ENCODE peak calls at places on chromosomes 13 and 19, in eight cellular contexts. One of them, this sample, is unnamed.

GRCh38 chr19:36113895-36114762 is 546 bp downstream of the POLR2I start:
- DNase-seq in OCI-LY7: peak
- DNase-seq in neural progenitor cell: peak
- DNase-seq in GM23248: peak
- DNase-seq in SK-N-SH: peak
- DNase-seq in hepatocyte: peak
- DNase-seq in PC-3: peak
- DNase-seq in GM23338: peak
- DNase-seq in this sample: no peak

GRCh38 chr19:14544977-14545715 is 15.8 kb downstream of the TECR start:
- DNase-seq in OCI-LY7: no peak
- DNase-seq in neural progenitor cell: no peak
- DNase-seq in GM23248: no peak
- DNase-seq in SK-N-SH: no peak
- DNase-seq in hepatocyte: peak
- DNase-seq in PC-3: no peak
- DNase-seq in GM23338: no peak
- DNase-seq in this sample: no peak

GRCh38 chr19:20247016-20247683 is 80.1 kb downstream of the ZNF486 start:
- DNase-seq in OCI-LY7: peak
- DNase-seq in neural progenitor cell: peak
- DNase-seq in GM23248: peak
- DNase-seq in SK-N-SH: peak
- DNase-seq in hepatocyte: peak
- DNase-seq in PC-3: peak
- DNase-seq in GM23338: peak
- DNase-seq in this sample: no peak

GRCh38 chr19:34305221-34306058 is 51.1 kb downstream of the GARRE1 start:
- DNase-seq in OCI-LY7: no peak
- DNase-seq in neural progenitor cell: no peak
- DNase-seq in GM23248: no peak
- DNase-seq in SK-N-SH: no peak
- DNase-seq in hepatocyte: no peak
- DNase-seq in PC-3: no peak
- DNase-seq in GM23338: no peak
- DNase-seq in this sample: no peak

GRCh38 chr19:46428278-46429141 is at the start of gene PNMA8C:
- DNase-seq in OCI-LY7: peak
- DNase-seq in neural progenitor cell: peak
- DNase-seq in GM23248: peak
- DNase-seq in SK-N-SH: peak
- DNase-seq in hepatocyte: peak
- DNase-seq in PC-3: no peak
- DNase-seq in GM23338: peak
- DNase-seq in this sample: no peak

GRCh38 chr13:40626566-40626965 is 39.9 kb downstream of the FOXO1 start:
- DNase-seq in OCI-LY7: peak
- DNase-seq in neural progenitor cell: no peak
- DNase-seq in GM23248: no peak
- DNase-seq in SK-N-SH: no peak
- DNase-seq in hepatocyte: no peak
- DNase-seq in PC-3: no peak
- DNase-seq in GM23338: no peak
- DNase-seq in this sample: no peak

GRCh38 chr13:102658678-102659077 is 36.2 kb downstream of the METTL21C start:
- DNase-seq in OCI-LY7: no peak
- DNase-seq in neural progenitor cell: no peak
- DNase-seq in GM23248: peak
- DNase-seq in SK-N-SH: no peak
- DNase-seq in hepatocyte: no peak
- DNase-seq in PC-3: no peak
- DNase-seq in GM23338: no peak
- DNase-seq in this sample: no peak

GRCh38 chr19:19171821-19172532 is 1.9 kb upstream of the MEF2B start:
- DNase-seq in OCI-LY7: peak
- DNase-seq in neural progenitor cell: no peak
- DNase-seq in GM23248: peak
- DNase-seq in SK-N-SH: no peak
- DNase-seq in hepatocyte: peak
- DNase-seq in PC-3: no peak
- DNase-seq in GM23338: peak
- DNase-seq in this sample: no peak

GRCh38 chr19:47494729-47495128 is 10.7 kb upstream of the KPTN start:
- DNase-seq in OCI-LY7: no peak
- DNase-seq in neural progenitor cell: no peak
- DNase-seq in GM23248: no peak
- DNase-seq in SK-N-SH: peak
- DNase-seq in hepatocyte: no peak
- DNase-seq in PC-3: no peak
- DNase-seq in GM23338: no peak
- DNase-seq in this sample: no peak

GRCh38 chr19:1183543-1184172 is 9.6 kb upstream of the SBNO2 start:
- DNase-seq in OCI-LY7: no peak
- DNase-seq in neural progenitor cell: no peak
- DNase-seq in GM23248: no peak
- DNase-seq in SK-N-SH: peak
- DNase-seq in hepatocyte: peak
- DNase-seq in PC-3: peak
- DNase-seq in GM23338: no peak
- DNase-seq in this sample: no peak

GRCh38 chr13:86585826-86586225 is 786.6 kb upstream of the SLITRK6 start:
- DNase-seq in OCI-LY7: no peak
- DNase-seq in neural progenitor cell: no peak
- DNase-seq in GM23248: peak
- DNase-seq in SK-N-SH: no peak
- DNase-seq in hepatocyte: peak
- DNase-seq in PC-3: peak
- DNase-seq in GM23338: no peak
- DNase-seq in this sample: no peak

GRCh38 chr19:46984077-46985010 is 35.3 kb upstream of the NPAS1 start:
- DNase-seq in OCI-LY7: no peak
- DNase-seq in neural progenitor cell: no peak
- DNase-seq in GM23248: peak
- DNase-seq in SK-N-SH: peak
- DNase-seq in hepatocyte: peak
- DNase-seq in PC-3: peak
- DNase-seq in GM23338: no peak
- DNase-seq in this sample: no peak

GRCh38 chr19:46756544-46756888 is 10.3 kb upstream of the STRN4 start:
- DNase-seq in OCI-LY7: no peak
- DNase-seq in neural progenitor cell: no peak
- DNase-seq in GM23248: no peak
- DNase-seq in SK-N-SH: no peak
- DNase-seq in hepatocyte: no peak
- DNase-seq in PC-3: no peak
- DNase-seq in GM23338: no peak
- DNase-seq in this sample: no peak

GRCh38 chr13:33116321-33117010 is 100.2 kb downstream of the KL start:
- DNase-seq in OCI-LY7: no peak
- DNase-seq in neural progenitor cell: no peak
- DNase-seq in GM23248: no peak
- DNase-seq in SK-N-SH: no peak
- DNase-seq in hepatocyte: no peak
- DNase-seq in PC-3: peak
- DNase-seq in GM23338: no peak
- DNase-seq in this sample: no peak

GRCh38 chr19:10503002-10503789 is at the start of gene KEAP1:
- DNase-seq in OCI-LY7: peak
- DNase-seq in neural progenitor cell: peak
- DNase-seq in GM23248: peak
- DNase-seq in SK-N-SH: peak
- DNase-seq in hepatocyte: peak
- DNase-seq in PC-3: peak
- DNase-seq in GM23338: peak
- DNase-seq in this sample: peak

GRCh38 chr19:12346896-12347295 is 13.5 kb upstream of the ZNF563 start:
- DNase-seq in OCI-LY7: peak
- DNase-seq in neural progenitor cell: no peak
- DNase-seq in GM23248: no peak
- DNase-seq in SK-N-SH: no peak
- DNase-seq in hepatocyte: no peak
- DNase-seq in PC-3: no peak
- DNase-seq in GM23338: peak
- DNase-seq in this sample: peak

GRCh38 chr19:39199025-39199424 is 2.3 kb downstream of the NCCRP1 start:
- DNase-seq in OCI-LY7: no peak
- DNase-seq in neural progenitor cell: peak
- DNase-seq in GM23248: peak
- DNase-seq in SK-N-SH: peak
- DNase-seq in hepatocyte: no peak
- DNase-seq in PC-3: no peak
- DNase-seq in GM23338: no peak
- DNase-seq in this sample: no peak

GRCh38 chr19:45423033-45423588 is 606 bp downstream of the ERCC1 start:
- DNase-seq in OCI-LY7: no peak
- DNase-seq in neural progenitor cell: no peak
- DNase-seq in GM23248: no peak
- DNase-seq in SK-N-SH: no peak
- DNase-seq in hepatocyte: no peak
- DNase-seq in PC-3: no peak
- DNase-seq in GM23338: no peak
- DNase-seq in this sample: no peak

GRCh38 chr13:89066868-89067466 is 1395.8 kb downstream of the SLITRK5 start:
- DNase-seq in OCI-LY7: peak
- DNase-seq in neural progenitor cell: peak
- DNase-seq in GM23248: peak
- DNase-seq in SK-N-SH: peak
- DNase-seq in hepatocyte: peak
- DNase-seq in PC-3: peak
- DNase-seq in GM23338: peak
- DNase-seq in this sample: peak

GRCh38 chr13:49972709-49973108 is 24.1 kb upstream of the TRIM13 start:
- DNase-seq in OCI-LY7: no peak
- DNase-seq in neural progenitor cell: no peak
- DNase-seq in GM23248: no peak
- DNase-seq in SK-N-SH: no peak
- DNase-seq in hepatocyte: no peak
- DNase-seq in PC-3: no peak
- DNase-seq in GM23338: no peak
- DNase-seq in this sample: no peak

GRCh38 chr13:98507060-98507797 is 69.7 kb downstream of the STK24 start:
- DNase-seq in OCI-LY7: no peak
- DNase-seq in neural progenitor cell: peak
- DNase-seq in GM23248: peak
- DNase-seq in SK-N-SH: peak
- DNase-seq in hepatocyte: peak
- DNase-seq in PC-3: peak
- DNase-seq in GM23338: peak
- DNase-seq in this sample: no peak

GRCh38 chr13:98509271-98510155 is 67.4 kb downstream of the STK24 start:
- DNase-seq in OCI-LY7: no peak
- DNase-seq in neural progenitor cell: no peak
- DNase-seq in GM23248: peak
- DNase-seq in SK-N-SH: no peak
- DNase-seq in hepatocyte: peak
- DNase-seq in PC-3: peak
- DNase-seq in GM23338: no peak
- DNase-seq in this sample: no peak

GRCh38 chr13:98510156-98510509 is 66.8 kb downstream of the STK24 start:
- DNase-seq in OCI-LY7: no peak
- DNase-seq in neural progenitor cell: no peak
- DNase-seq in GM23248: no peak
- DNase-seq in SK-N-SH: no peak
- DNase-seq in hepatocyte: no peak
- DNase-seq in PC-3: no peak
- DNase-seq in GM23338: no peak
- DNase-seq in this sample: no peak

GRCh38 chr13:98506343-98507059 is 70.4 kb downstream of the STK24 start:
- DNase-seq in OCI-LY7: no peak
- DNase-seq in neural progenitor cell: no peak
- DNase-seq in GM23248: no peak
- DNase-seq in SK-N-SH: no peak
- DNase-seq in hepatocyte: no peak
- DNase-seq in PC-3: no peak
- DNase-seq in GM23338: no peak
- DNase-seq in this sample: no peak

GRCh38 chr13:98508280-98509074 is 68.4 kb downstream of the STK24 start:
- DNase-seq in OCI-LY7: no peak
- DNase-seq in neural progenitor cell: no peak
- DNase-seq in GM23248: peak
- DNase-seq in SK-N-SH: no peak
- DNase-seq in hepatocyte: no peak
- DNase-seq in PC-3: no peak
- DNase-seq in GM23338: no peak
- DNase-seq in this sample: no peak
- TF ChIP-seq EZH2phosphoT487 in OCI-LY7: no peak
- TF ChIP-seq EZH2phosphoT487 in neural progenitor cell: no peak
- TF ChIP-seq EZH2phosphoT487 in GM23248: no peak
- TF ChIP-seq EZH2phosphoT487 in SK-N-SH: no peak
- TF ChIP-seq EZH2phosphoT487 in hepatocyte: no peak
- TF ChIP-seq EZH2phosphoT487 in PC-3: no peak
- TF ChIP-seq EZH2phosphoT487 in GM23338: no peak
- TF ChIP-seq EZH2phosphoT487 in this sample: no peak

GRCh38 chr19:32558607-32559228 is 22.3 kb upstream of the PDCD5 start:
- DNase-seq in OCI-LY7: no peak
- DNase-seq in neural progenitor cell: peak
- DNase-seq in GM23248: no peak
- DNase-seq in SK-N-SH: no peak
- DNase-seq in hepatocyte: no peak
- DNase-seq in PC-3: no peak
- DNase-seq in GM23338: peak
- DNase-seq in this sample: no peak
- TF ChIP-seq EZH2phosphoT487 in OCI-LY7: no peak
- TF ChIP-seq EZH2phosphoT487 in neural progenitor cell: no peak
- TF ChIP-seq EZH2phosphoT487 in GM23248: no peak
- TF ChIP-seq EZH2phosphoT487 in SK-N-SH: no peak
- TF ChIP-seq EZH2phosphoT487 in hepatocyte: no peak
- TF ChIP-seq EZH2phosphoT487 in PC-3: no peak
- TF ChIP-seq EZH2phosphoT487 in GM23338: no peak
- TF ChIP-seq EZH2phosphoT487 in this sample: no peak

DNA sequence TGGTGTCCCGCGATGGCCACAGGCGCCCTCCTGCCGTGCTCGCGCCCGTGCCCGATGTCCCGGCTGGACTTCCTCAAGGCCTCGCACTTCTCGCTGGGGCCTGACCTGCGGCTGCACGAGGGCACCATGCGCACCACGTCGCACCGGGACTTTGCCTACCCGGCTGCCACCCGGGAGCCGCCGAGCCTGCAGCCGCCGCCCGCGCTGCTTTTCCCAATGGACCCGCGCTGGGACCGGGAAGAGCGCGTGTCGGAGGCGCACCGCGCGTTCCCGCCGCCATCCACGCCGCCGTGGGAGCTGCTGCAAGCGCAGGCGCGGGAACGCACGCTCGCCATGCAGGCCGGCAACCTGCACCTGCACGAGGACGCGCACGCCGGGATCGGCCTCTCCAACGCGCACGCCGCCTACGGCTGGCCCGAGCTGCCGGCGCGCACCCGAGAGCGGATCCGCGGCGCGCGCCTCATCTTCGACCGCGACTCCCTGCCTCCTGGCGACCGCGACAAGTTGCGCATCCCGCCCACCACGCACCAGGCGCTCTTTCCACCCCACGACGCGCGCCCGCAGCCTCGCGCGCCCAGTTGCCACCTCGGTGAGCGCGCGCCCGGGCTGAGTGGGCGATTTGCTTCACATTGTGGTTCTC is 12.1 kb upstream of the PEX11G start:
- DNase-seq in OCI-LY7: no peak
- DNase-seq in neural progenitor cell: peak
- DNase-seq in GM23248: peak
- DNase-seq in SK-N-SH: peak
- DNase-seq in hepatocyte: peak
- DNase-seq in PC-3: peak
- DNase-seq in GM23338: peak
- DNase-seq in this sample: no peak
- TF ChIP-seq EZH2phosphoT487 in OCI-LY7: no peak
- TF ChIP-seq EZH2phosphoT487 in neural progenitor cell: no peak
- TF ChIP-seq EZH2phosphoT487 in GM23248: no peak
- TF ChIP-seq EZH2phosphoT487 in SK-N-SH: no peak
- TF ChIP-seq EZH2phosphoT487 in hepatocyte: no peak
- TF ChIP-seq EZH2phosphoT487 in PC-3: no peak
- TF ChIP-seq EZH2phosphoT487 in GM23338: no peak
- TF ChIP-seq EZH2phosphoT487 in this sample: no peak

GRCh38 chr13:36242761-36243160 is 28.4 kb upstream of the SOHLH2 start:
- DNase-seq in OCI-LY7: no peak
- DNase-seq in neural progenitor cell: no peak
- DNase-seq in GM23248: no peak
- DNase-seq in SK-N-SH: no peak
- DNase-seq in hepatocyte: no peak
- DNase-seq in PC-3: peak
- DNase-seq in GM23338: no peak
- DNase-seq in this sample: no peak
- TF ChIP-seq EZH2phosphoT487 in OCI-LY7: no peak
- TF ChIP-seq EZH2phosphoT487 in neural progenitor cell: no peak
- TF ChIP-seq EZH2phosphoT487 in GM23248: no peak
- TF ChIP-seq EZH2phosphoT487 in SK-N-SH: no peak
- TF ChIP-seq EZH2phosphoT487 in hepatocyte: no peak
- TF ChIP-seq EZH2phosphoT487 in PC-3: no peak
- TF ChIP-seq EZH2phosphoT487 in GM23338: no peak
- TF ChIP-seq EZH2phosphoT487 in this sample: no peak

This sample was measured in MM.1S.